ENCODE peak calls at places on chromosomes 6 and 20, in seven cellular contexts. R, Z, K, C, J, M and I are unnamed samples. For H3K4me1 and H3K36me3, the result is how much of the 10 kb centered on the place peaks cover.

GRCh38 chr20:33518071-33518470 is 28.2 kb downstream of the CBFA2T2 start:
- DNase-seq in R (peak), Z (no peak), K (peak), C (peak), J (peak), M (peak), I (no peak)

GRCh38 chr6:43812850-43813584 is 43.0 kb downstream of the VEGFA start:
- DNase-seq in R (peak), Z (no peak), K (no peak), C (no peak), J (no peak), M (no peak), I (peak)

GRCh38 chr6:150721411-150722266 is 122.0 kb downstream of the PLEKHG1 start:
- DNase-seq in R (no peak), Z (no peak), K (no peak), C (no peak), J (no peak), M (no peak), I (peak)

GRCh38 chr6:113695506-113695905 is 161.6 kb upstream of the MARCKS start:
- DNase-seq in R (peak), Z (no peak), K (peak), C (peak), J (peak), M (peak), I (no peak)

GRCh38 chr6:119446623-119447008 is 97.1 kb upstream of the MAN1A1 start:
- DNase-seq in R (peak), Z (no peak), K (peak), C (peak), J (peak), M (peak), I (no peak)

GRCh38 chr20:15919118-15919517 is 654.1 kb downstream of the KIF16B start:
- DNase-seq in R (no peak), Z (peak), K (no peak), C (no peak), J (no peak), M (no peak), I (no peak)

GRCh38 chr6:138485005-138485545 is 14.2 kb downstream of the NHSL1 start:
- DNase-seq in R (peak), Z (no peak), K (peak), C (peak), J (peak), M (peak), I (no peak)

GRCh38 chr6:108562503-108562993 is 1.8 kb downstream of the FOXO3 start:
- DNase-seq in R (peak), Z (peak), K (peak), C (peak), J (peak), M (peak), I (no peak)

GRCh38 chr6:107132330-107132954 is 17.1 kb upstream of the BEND3 start:
- DNase-seq in R (no peak), Z (peak), K (peak), C (peak), J (no peak), M (peak), I (peak)

GRCh38 chr20:16011061-16011460 is 562.2 kb downstream of the KIF16B start:
- DNase-seq in R (no peak), Z (no peak), K (no peak), C (no peak), J (no peak), M (no peak), I (peak)

GRCh38 chr6:145380186-145380585 is 355.1 kb downstream of the EPM2A start:
- DNase-seq in R (no peak), Z (no peak), K (peak), C (no peak), J (no peak), M (no peak), I (no peak)

GRCh38 chr6:111750753-111751684 is 122.2 kb downstream of the FYN start:
- DNase-seq in R (peak), Z (peak), K (no peak), C (peak), J (peak), M (no peak), I (peak)

GRCh38 chr6:166595949-166596348 is 9.5 kb upstream of the RAMACL start:
- DNase-seq in R (no peak), Z (no peak), K (no peak), C (no peak), J (no peak), M (no peak), I (no peak)
- H3K9ac ChIP-seq in R (peak), Z (no peak), K (peak), C (no peak), J (peak), M (peak), I (no peak)

DNA sequence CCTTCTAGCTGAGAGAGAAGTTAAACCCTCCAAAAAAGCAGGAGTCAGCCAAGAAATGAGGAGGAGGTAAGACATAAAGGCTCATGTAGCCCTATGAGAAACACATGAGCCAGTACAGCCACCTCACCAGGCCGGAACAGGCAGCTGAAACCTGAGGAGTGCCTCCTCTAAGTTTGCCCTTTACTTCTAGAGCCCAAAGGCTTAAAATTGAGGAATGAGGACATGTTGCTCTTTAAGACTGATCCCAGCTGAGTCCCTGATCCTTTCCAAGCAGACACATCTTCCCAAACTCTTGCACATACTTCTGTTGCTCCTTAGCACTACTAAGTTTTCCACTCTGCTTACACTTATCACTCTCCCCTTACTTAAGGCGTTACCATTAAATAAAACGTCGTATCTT is 123.9 kb downstream of the OGFRL1 start:
- DNase-seq in R (peak), Z (no peak), K (peak), C (no peak), J (no peak), M (no peak), I (no peak)
- H3K4me1 ChIP-seq in R (under half), Z (under half), K (under half), C (under half), J (under half), M (under half), I (under half)

GRCh38 chr20:47669927-47670890 is 115.1 kb downstream of the SULF2 start:
- DNase-seq in R (no peak), Z (no peak), K (no peak), C (no peak), J (no peak), M (no peak), I (no peak)
- H3K36me3 ChIP-seq in R (under half), Z (under half), K (under half), C (under half), J (under half), M (under half), I (under half)

DNA sequence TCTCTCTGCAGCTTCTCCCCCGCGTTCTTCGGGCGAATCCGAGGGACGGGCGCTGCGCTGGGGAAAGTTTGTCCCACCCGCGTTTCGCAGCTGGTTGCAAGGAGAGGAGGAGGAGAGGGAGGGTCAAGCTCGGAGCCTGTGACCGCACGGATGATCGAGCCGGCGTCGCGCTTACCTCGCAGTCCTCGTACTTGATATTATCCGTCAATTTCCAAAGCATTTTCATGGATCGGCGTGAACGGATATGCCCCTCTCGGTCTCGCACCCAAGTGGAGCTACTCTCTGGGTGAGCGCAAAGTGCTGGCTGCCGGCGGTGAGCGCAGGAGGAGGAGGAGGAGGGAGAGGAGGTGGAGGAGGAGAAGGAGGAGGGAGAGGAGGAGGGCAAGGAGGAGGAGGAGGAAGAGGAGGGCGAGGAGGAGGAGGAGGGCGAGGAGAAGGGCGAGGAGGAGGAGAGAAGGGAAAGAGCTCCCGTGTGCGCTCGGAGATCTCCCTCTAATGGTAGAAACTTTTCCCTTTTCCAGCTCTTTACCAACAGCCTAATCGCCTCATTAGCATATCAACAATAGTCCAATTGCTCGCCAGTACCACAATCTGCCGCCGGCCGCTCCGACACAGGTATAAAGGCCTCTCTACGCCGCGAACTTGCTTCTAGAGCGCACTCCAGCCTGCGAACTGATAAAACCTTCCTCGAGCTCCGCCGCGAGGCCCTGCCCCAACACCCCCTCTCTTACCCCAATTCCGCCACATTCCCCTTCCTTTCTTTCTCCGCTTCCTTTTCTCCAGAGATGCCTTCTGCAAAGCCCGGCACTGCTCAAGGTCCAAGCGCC is at the start of gene TFAP2A:
- DNase-seq in R (peak), Z (no peak), K (peak), C (peak), J (peak), M (peak), I (no peak)
- H3K9ac ChIP-seq in R (peak), Z (peak), K (no peak), C (no peak), J (no peak), M (peak), I (no peak)

GRCh38 chr20:9516658-9516987 is 2.2 kb downstream of the LAMP5 start:
- DNase-seq in R (no peak), Z (peak), K (no peak), C (no peak), J (no peak), M (no peak), I (no peak)
- H3K4me1 ChIP-seq in R (under half), Z (under half), K (under half), C (under half), J (under half), M (under half), I (under half)

GRCh38 chr20:49259799-49260198 is 18.1 kb downstream of the ZNFX1 start:
- DNase-seq in R (no peak), Z (no peak), K (no peak), C (no peak), J (no peak), M (no peak), I (no peak)
- H3K36me3 ChIP-seq in R (half or more), Z (under half), K (half or more), C (under half), J (half or more), M (half or more), I (half or more)